ENCODE peak calls at places on chromosomes 2 and 18, in six cellular contexts. H is heart left ventricle; W is OCI-LY7; K is NT2/D1; S is nucleus accumbens; I is stimulated activated CD4-positive, alpha-beta T cell treated with anti-CD3 and anti-CD28 coated beads, Interleukin-2, amount 100 ng/mL, for 4 hours. C is an unnamed sample.

GRCh38 chr2:28539095-28539494 is 43.2 kb downstream of the PLB1 start:
- DNase-seq in H (peak), W (peak), K (no peak), S (peak), I (no peak), C (peak)

GRCh38 chr2:129004485-129004884 is 685.8 kb upstream of the HS6ST1 start:
- DNase-seq in H (no peak), W (no peak), K (no peak), S (no peak), I (no peak), C (no peak)

GRCh38 chr2:134411828-134412638 is 158.2 kb downstream of the MGAT5 start:
- DNase-seq in H (peak), W (peak), K (peak), S (peak), I (peak), C (peak)

GRCh38 chr18:50401888-50402287 is 27.0 kb downstream of the SKA1 start:
- DNase-seq in H (peak), W (no peak), K (no peak), S (no peak), I (no peak), C (no peak)

GRCh38 chr2:209763106-209763505 is 8.5 kb upstream of the UNC80 start:
- DNase-seq in H (no peak), W (no peak), K (no peak), S (no peak), I (no peak), C (no peak)

GRCh38 chr2:188570365-188570764 is 278.7 kb downstream of the GULP1 start:
- DNase-seq in H (no peak), W (no peak), K (no peak), S (no peak), I (no peak), C (no peak)

GRCh38 chr2:127080226-127080940 is 26.6 kb downstream of the BIN1 start:
- DNase-seq in H (no peak), W (no peak), K (no peak), S (no peak), I (no peak), C (peak)

GRCh38 chr2:30470426-30470825 is 23.4 kb downstream of the LCLAT1 start:
- DNase-seq in H (no peak), W (no peak), K (no peak), S (no peak), I (no peak), C (no peak)

GRCh38 chr2:171294608-171295007 is 133.9 kb upstream of the TLK1 start:
- DNase-seq in H (no peak), W (no peak), K (no peak), S (no peak), I (no peak), C (no peak)

GRCh38 chr2:167935803-167936110 is 311.6 kb downstream of the STK39 start:
- DNase-seq in H (no peak), W (no peak), K (no peak), S (no peak), I (no peak), C (no peak)

GRCh38 chr2:153519260-153519875 is 40.8 kb upstream of the RPRM start:
- DNase-seq in H (no peak), W (peak), K (peak), S (peak), I (peak), C (peak)

GRCh38 chr2:150214626-150215025 is 272.8 kb downstream of the RND3 start:
- DNase-seq in H (no peak), W (no peak), K (no peak), S (no peak), I (no peak), C (no peak)

GRCh38 chr18:36075862-36076587 is 8.7 kb upstream of the RPRD1A start:
- DNase-seq in H (no peak), W (no peak), K (no peak), S (no peak), I (no peak), C (no peak)

GRCh38 chr2:161321944-161322343 is 13.7 kb downstream of the PSMD14 start:
- DNase-seq in H (no peak), W (no peak), K (peak), S (no peak), I (no peak), C (no peak)

GRCh38 chr18:46555213-46555612 is 101.8 kb downstream of the LOXHD1 start:
- DNase-seq in H (no peak), W (no peak), K (no peak), S (peak), I (no peak), C (no peak)

GRCh38 chr2:72330673-72331072 is 183.0 kb upstream of the CYP26B1 start:
- DNase-seq in H (no peak), W (no peak), K (peak), S (no peak), I (no peak), C (no peak)

GRCh38 chr18:36419188-36419912 is 121.8 kb downstream of the FHOD3 start:
- DNase-seq in H (no peak), W (no peak), K (no peak), S (no peak), I (no peak), C (no peak)

GRCh38 chr2:165572155-165572554 is 102.7 kb downstream of the CSRNP3 start:
- DNase-seq in H (no peak), W (peak), K (no peak), S (peak), I (no peak), C (no peak)

GRCh38 chr2:1754461-1755170 is 10.3 kb upstream of the PXDN start:
- DNase-seq in H (no peak), W (no peak), K (no peak), S (no peak), I (no peak), C (no peak)

GRCh38 chr2:60230596-60230995 is 322.9 kb downstream of the BCL11A start:
- DNase-seq in H (no peak), W (peak), K (no peak), S (no peak), I (no peak), C (no peak)

GRCh38 chr2:122163596-122163995 is 408.1 kb downstream of the TSN start:
- DNase-seq in H (no peak), W (no peak), K (no peak), S (no peak), I (no peak), C (no peak)

GRCh38 chr2:222753251-222753824 is 81.9 kb downstream of the MOGAT1 start:
- DNase-seq in H (peak), W (no peak), K (no peak), S (no peak), I (no peak), C (no peak)

C was measured in germinal center.